ENCODE peak calls at places on chromosomes 6 and 20, in eight cellular contexts. A, F, J, K, Q, E, R and T are unnamed samples. For H3K36me3, the result is how much of the 10 kb centered on the place peaks cover.

GRCh38 chr6:162856885-162857284 is 129.1 kb downstream of the PACRG start:
- DNase-seq in A (peak), F (no peak), J (peak), K (no peak), Q (peak), E (peak), R (peak), T (no peak)

GRCh38 chr6:121917263-121917829 is 481.9 kb downstream of the GJA1 start:
- DNase-seq in A (no peak), F (no peak), J (no peak), K (no peak), Q (no peak), E (no peak), R (no peak), T (no peak)

GRCh38 chr6:165571068-165571682 is 91.9 kb downstream of the PDE10A start:
- DNase-seq in A (peak), F (no peak), J (no peak), K (no peak), Q (no peak), E (no peak), R (no peak), T (no peak)

GRCh38 chr6:28756555-28756918 is 167.2 kb downstream of the TRIM27 start:
- DNase-seq in A (no peak), F (no peak), J (no peak), K (no peak), Q (no peak), E (no peak), R (no peak), T (no peak)

GRCh38 chr6:137647762-137648412 is 153.7 kb upstream of the OLIG3 start:
- DNase-seq in A (no peak), F (no peak), J (no peak), K (no peak), Q (no peak), E (no peak), R (no peak), T (no peak)

GRCh38 chr20:24411003-24411402 is 58.4 kb upstream of the SYNDIG1 start:
- DNase-seq in A (no peak), F (no peak), J (no peak), K (no peak), Q (no peak), E (no peak), R (no peak), T (no peak)

GRCh38 chr6:149636116-149636515 is 12.4 kb downstream of the KATNA1 start:
- DNase-seq in A (peak), F (no peak), J (no peak), K (no peak), Q (no peak), E (no peak), R (no peak), T (no peak)

GRCh38 chr6:42901538-42901957 is 14.3 kb upstream of the PTCRA start:
- DNase-seq in A (peak), F (no peak), J (peak), K (peak), Q (peak), E (peak), R (peak), T (no peak)

GRCh38 chr6:7264041-7264440 is 49.0 kb downstream of the SSR1 start:
- DNase-seq in A (no peak), F (no peak), J (peak), K (no peak), Q (no peak), E (no peak), R (no peak), T (no peak)

GRCh38 chr20:38939686-38940085 is 13.5 kb downstream of the FAM83D start:
- DNase-seq in A (no peak), F (no peak), J (no peak), K (no peak), Q (peak), E (no peak), R (no peak), T (no peak)
- H3K36me3 ChIP-seq in A (under half), F (under half), J (under half), K (under half), Q (under half), E (under half), R (half or more), T (under half)

GRCh38 chr20:38805958-38806854 is 709 bp downstream of the PPP1R16B start:
- DNase-seq in A (no peak), F (no peak), J (no peak), K (peak), Q (peak), E (no peak), R (no peak), T (peak)

GRCh38 chr20:38805502-38805957 is at the start of gene PPP1R16B:
- DNase-seq in A (no peak), F (no peak), J (peak), K (peak), Q (peak), E (peak), R (peak), T (peak)

GRCh38 chr20:38804682-38805501 is 605 bp upstream of the PPP1R16B start:
- DNase-seq in A (no peak), F (no peak), J (no peak), K (peak), Q (peak), E (no peak), R (peak), T (peak)

GRCh38 chr20:38804243-38804642 is 1.3 kb upstream of the PPP1R16B start:
- DNase-seq in A (no peak), F (no peak), J (no peak), K (no peak), Q (no peak), E (no peak), R (no peak), T (no peak)

DNA sequence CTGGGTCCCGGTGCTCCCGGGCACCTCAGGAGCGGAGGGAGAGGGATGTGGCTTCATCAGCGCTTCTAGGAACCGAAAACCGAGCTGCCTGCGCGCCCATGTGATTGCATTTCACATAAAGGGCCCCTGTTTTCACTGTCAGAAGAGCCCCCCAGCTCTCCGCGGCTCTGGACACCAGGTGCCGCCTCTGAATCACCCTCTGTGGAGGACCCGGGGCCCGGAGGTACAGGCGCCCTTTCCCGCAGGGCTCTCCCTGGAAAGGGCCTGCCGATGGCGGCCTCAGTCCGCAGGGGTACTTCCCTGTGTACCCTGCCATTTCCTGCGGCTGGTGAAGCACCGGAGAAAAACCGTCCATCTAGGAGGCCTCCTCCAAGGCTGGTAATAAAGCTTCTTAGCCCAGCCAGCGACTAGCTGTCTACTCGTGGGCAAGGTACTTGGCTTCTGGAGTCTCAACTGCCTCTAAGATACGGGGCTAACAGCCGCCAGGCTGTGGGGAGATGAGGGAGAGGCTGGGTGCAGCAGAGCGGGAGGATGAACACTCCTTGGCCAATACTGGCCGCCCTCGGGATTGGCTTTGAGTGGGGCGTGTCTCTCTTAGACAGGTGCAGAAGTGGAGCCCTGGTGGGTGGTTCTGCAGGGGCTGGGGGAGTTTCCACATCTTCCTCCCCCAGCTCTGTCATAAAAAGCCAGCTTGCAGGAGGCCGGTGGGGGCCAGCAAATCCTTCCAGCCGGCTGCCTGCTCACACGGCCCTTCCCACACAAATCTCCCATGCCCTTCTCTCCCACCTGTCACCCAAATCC is 1.6 kb downstream of the PPP1R16B start:
- DNase-seq in A (no peak), F (no peak), J (no peak), K (peak), Q (peak), E (no peak), R (no peak), T (peak)
- H3K4me3 ChIP-seq in A (no peak), F (peak), J (peak), K (peak), Q (peak), E (peak), R (peak), T (peak)

DNA sequence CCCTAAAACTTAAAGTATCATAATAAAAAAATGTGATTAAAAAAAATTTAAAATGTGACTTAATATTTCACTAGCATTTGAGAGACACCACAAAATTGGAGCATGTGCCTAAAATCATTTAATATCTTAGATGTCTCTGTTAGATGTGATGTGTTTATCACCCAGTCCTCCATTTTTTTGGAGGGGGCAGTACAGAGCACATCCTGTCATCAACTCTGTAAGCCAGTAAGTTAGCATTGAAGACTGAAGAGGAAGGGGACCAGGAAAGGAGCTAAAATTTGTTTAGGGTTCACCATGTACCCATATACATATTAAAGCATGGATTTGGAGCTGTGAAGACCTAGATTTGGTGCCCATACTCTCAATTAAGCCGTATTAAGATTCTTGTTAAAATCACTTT is 30.7 kb upstream of the ADIG start:
- DNase-seq in A (no peak), F (no peak), J (no peak), K (no peak), Q (no peak), E (no peak), R (no peak), T (no peak)
- H3K36me3 ChIP-seq in A (half or more), F (half or more), J (half or more), K (under half), Q (under half), E (half or more), R (half or more), T (under half)

DNA sequence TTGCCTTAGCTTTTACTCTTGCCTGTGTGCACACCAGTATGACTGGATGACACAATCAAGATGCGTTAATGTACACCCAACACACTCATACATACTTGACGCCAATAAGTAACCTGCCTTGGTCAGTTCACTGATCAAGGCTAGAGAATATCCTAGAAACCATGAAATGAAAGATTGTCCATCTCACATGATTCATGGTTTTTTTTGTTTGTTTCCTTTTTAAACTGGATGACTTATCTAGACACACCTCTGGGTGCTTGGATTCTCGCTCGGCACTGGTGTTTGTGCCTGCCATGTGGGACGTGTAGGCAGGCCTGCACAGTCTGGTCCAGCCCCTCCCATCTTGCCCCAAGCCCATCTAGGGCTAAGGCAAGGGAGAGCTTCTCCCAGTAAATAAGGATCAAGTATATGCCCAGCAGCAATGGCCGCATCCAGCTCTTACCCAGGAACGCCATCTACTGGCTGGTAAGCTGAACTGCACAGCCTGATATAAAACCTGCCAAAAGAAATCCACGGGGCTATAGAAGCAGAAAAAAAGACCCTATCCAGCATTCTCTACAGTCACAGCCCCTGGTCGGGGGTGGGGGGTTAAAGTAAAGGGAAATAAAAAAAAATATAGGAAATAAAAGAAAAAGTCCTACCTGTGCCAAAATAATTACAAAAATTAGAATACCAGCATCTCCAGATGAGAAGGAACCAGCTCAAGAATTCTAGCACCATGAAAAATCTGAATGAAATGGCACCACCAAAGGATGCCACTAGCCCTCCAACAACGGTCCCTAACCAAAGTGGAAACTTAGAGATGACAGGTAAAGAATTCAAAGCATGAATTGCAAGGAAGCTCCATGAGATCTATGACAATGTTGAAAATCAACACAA is 73.3 kb downstream of the OTOR start:
- DNase-seq in A (peak), F (no peak), J (no peak), K (peak), Q (peak), E (no peak), R (peak), T (peak)
- H3K4me3 ChIP-seq in A (no peak), F (no peak), J (no peak), K (no peak), Q (no peak), E (no peak), R (no peak), T (no peak)

DNA sequence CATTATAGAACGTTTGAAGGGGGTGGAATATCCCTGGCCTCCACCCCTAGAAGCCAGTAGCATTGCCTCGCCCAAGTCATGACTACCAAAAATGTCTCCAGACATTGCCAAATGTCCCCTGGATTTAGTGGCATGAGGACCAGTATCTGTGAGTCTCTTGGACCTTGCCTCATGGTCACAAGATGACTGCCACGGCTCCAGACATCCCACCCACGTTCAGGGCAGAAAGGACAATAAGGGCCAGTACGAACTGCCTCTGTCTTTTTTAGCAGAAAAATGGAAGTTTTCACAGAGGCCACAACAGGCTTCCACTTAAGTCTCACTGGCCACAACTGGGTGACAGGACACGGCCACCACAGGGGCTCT is 5.4 kb downstream of the RBM38 start:
- DNase-seq in A (no peak), F (no peak), J (no peak), K (no peak), Q (no peak), E (no peak), R (no peak), T (no peak)
- H3K36me3 ChIP-seq in A (under half), F (under half), J (under half), K (half or more), Q (under half), E (under half), R (half or more), T (half or more)

GRCh38 chr20:63536997-63537524 is at the start of gene PTK6:
- DNase-seq in A (no peak), F (no peak), J (no peak), K (no peak), Q (no peak), E (no peak), R (no peak), T (no peak)
- H3K4me3 ChIP-seq in A (peak), F (peak), J (no peak), K (peak), Q (peak), E (peak), R (no peak), T (peak)

DNA sequence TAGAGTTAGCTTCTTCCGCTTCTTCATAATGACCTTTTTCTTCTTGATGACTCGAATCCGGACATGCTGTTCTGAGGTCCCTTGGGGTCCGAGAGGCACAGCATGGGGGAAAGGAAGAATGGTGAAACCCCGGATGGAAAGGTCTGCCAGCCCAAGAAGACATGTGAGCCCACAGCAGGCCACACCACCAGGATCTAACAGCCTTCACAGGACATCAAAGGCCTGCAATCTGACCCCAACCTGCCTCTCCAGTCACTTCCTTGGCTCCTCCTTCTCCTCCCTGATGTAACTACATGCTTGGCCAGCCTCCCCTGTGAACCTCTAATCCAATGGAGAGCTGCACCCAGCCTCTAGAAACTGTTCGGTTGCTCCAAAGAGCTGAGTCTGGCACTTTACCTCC is 1.6 kb downstream of the CPXM1 start:
- DNase-seq in A (no peak), F (no peak), J (no peak), K (no peak), Q (no peak), E (no peak), R (no peak), T (no peak)
- H3K36me3 ChIP-seq in A (under half), F (under half), J (under half), K (under half), Q (under half), E (under half), R (half or more), T (under half)